ENCODE peak calls at places on chromosomes 12 and 14, in nine cellular contexts. O, N, P, K, M, V, L, A and Y are unnamed samples.

GRCh38 chr12:6295187-6295811 is 15.2 kb upstream of the PLEKHG6 start:
- DNase-seq in O (peak; percentile 79), L (no peak), K (no peak), N (peak; percentile 52), V (no peak), M (peak; percentile 62), P (peak; percentile 83), A (no peak), Y (no peak)

GRCh38 chr12:60100150-60100549 is 504.3 kb downstream of the SLC16A7 start:
- DNase-seq in P (no peak), L (no peak), M (no peak), O (no peak), N (peak; percentile 33), K (no peak), A (no peak), V (peak; percentile 14), Y (no peak)

GRCh38 chr12:90331262-90331661 is 622.6 kb upstream of the ATP2B1 start:
- DNase-seq in V (no peak), N (no peak), K (peak; percentile 18), P (no peak), L (no peak), A (no peak), O (no peak), M (no peak), Y (no peak)

GRCh38 chr12:129844662-129845061 is 59.2 kb downstream of the TMEM132D start:
- DNase-seq in K (no peak), N (no peak), O (no peak), P (no peak), V (no peak), M (no peak), L (no peak), A (no peak), Y (no peak)

GRCh38 chr14:21520718-21521117 is 5.4 kb downstream of the SALL2 start:
- DNase-seq in A (no peak), N (no peak), M (no peak), V (no peak), P (no peak), K (no peak), L (no peak), O (no peak), Y (no peak)

GRCh38 chr12:42130670-42131402 is 13.8 kb downstream of the GXYLT1 start:
- DNase-seq in N (peak; percentile 63), V (no peak), O (peak; percentile 64), M (peak; percentile 37), P (no peak), L (no peak), A (no peak), K (peak; percentile 36), Y (no peak)

GRCh38 chr12:6703631-6704030 is 3.0 kb upstream of the PIANP start:
- DNase-seq in M (no peak), A (no peak), O (no peak), P (no peak), V (no peak), N (no peak), L (no peak), K (no peak), Y (no peak)

GRCh38 chr12:26121323-26121740 is 3.5 kb downstream of the BHLHE41 start:
- DNase-seq in P (no peak), V (no peak), L (no peak), N (no peak), A (no peak), M (no peak), O (no peak), K (no peak), Y (no peak)

GRCh38 chr12:6547987-6548386 is 7.9 kb downstream of the IFFO1 start:
- DNase-seq in P (no peak), V (no peak), O (peak; percentile 62), A (no peak), N (peak; percentile 82), M (no peak), L (no peak), K (no peak), Y (no peak)

GRCh38 chr12:80101126-80101525 is 1.8 kb downstream of the OTOGL start:
- DNase-seq in N (no peak), V (no peak), P (no peak), O (no peak), M (no peak), L (no peak), K (no peak), A (no peak), Y (no peak)

GRCh38 chr12:106245767-106246166 is 2.1 kb downstream of the CKAP4 start:
- DNase-seq in P (peak; percentile 80), M (peak; percentile 72), A (no peak), O (peak; percentile 66), N (peak; percentile 42), K (peak; percentile 58), V (no peak), L (peak; percentile 87), Y (no peak)

GRCh38 chr14:100665518-100666032 is 61.1 kb upstream of the DLK1 start:
- DNase-seq in M (peak; percentile 74), V (no peak), P (peak; percentile 75), A (no peak), K (no peak), L (no peak), N (no peak), O (peak; percentile 84), Y (no peak)

GRCh38 chr14:32635103-32635719 is 303.5 kb upstream of the NPAS3 start:
- DNase-seq in A (no peak), P (no peak), L (no peak), N (peak; percentile 39), K (no peak), M (no peak), O (no peak), V (no peak), Y (no peak)

GRCh38 chr14:25400607-25401206 is 350.8 kb upstream of the STXBP6 start:
- DNase-seq in L (no peak), M (peak; percentile 70), N (peak; percentile 12), A (no peak), V (no peak), O (peak; percentile 80), P (peak; percentile 66), K (no peak), Y (peak; percentile 57)

GRCh38 chr12:6688543-6688999 is 604 bp downstream of the ZNF384 start:
- DNase-seq in V (no peak), M (peak; percentile 42), K (peak; percentile 53), N (no peak), P (peak; percentile 71), A (no peak), L (no peak), O (peak; percentile 71), Y (peak; percentile 92)

GRCh38 chr14:61186793-61187641 is 94.1 kb downstream of the TMEM30B start:
- DNase-seq in O (no peak), N (peak; percentile 32), L (no peak), K (no peak), M (no peak), A (no peak), P (no peak), V (no peak), Y (no peak)

GRCh38 chr14:61188196-61188595 is 92.9 kb downstream of the TMEM30B start:
- DNase-seq in K (peak; percentile 48), P (no peak), M (no peak), N (peak; percentile 26), V (no peak), O (no peak), A (no peak), L (no peak), Y (no peak)

GRCh38 chr14:61188936-61189808 is 92.0 kb downstream of the TMEM30B start:
- DNase-seq in L (peak; percentile 79), N (peak; percentile 69), M (peak; percentile 56), A (no peak), O (peak; percentile 61), V (no peak), K (peak; percentile 66), P (peak; percentile 23), Y (no peak)

GRCh38 chr14:61186341-61186740 is 94.8 kb downstream of the TMEM30B start:
- DNase-seq in N (no peak), O (no peak), L (no peak), K (no peak), P (no peak), M (no peak), A (no peak), V (no peak), Y (no peak)

DNA sequence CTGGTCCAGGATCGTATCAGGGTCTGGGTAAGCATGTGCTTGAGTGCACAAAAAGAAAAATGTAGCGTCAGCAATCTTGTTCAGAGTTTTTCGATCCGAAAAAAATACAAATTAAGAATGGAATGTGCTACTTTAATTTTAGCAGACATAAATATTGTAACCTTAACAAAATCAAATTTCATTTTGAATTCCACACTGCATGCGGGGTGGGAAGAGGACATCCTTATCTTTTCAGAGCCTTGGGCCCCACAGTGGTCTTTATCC is 93.6 kb downstream of the TMEM30B start:
- DNase-seq in O (no peak), V (no peak), K (no peak), A (no peak), N (no peak), P (no peak), L (no peak), M (no peak), Y (no peak)
- H3K4me3 ChIP-seq in O (no peak overlapping the region), V (no peak overlapping the region), K (no peak overlapping the region), A (no peak overlapping the region), N (no peak overlapping the region), P (no peak overlapping the region), L (no peak overlapping the region), M (no peak overlapping the region), Y (no peak overlapping the region)

DNA sequence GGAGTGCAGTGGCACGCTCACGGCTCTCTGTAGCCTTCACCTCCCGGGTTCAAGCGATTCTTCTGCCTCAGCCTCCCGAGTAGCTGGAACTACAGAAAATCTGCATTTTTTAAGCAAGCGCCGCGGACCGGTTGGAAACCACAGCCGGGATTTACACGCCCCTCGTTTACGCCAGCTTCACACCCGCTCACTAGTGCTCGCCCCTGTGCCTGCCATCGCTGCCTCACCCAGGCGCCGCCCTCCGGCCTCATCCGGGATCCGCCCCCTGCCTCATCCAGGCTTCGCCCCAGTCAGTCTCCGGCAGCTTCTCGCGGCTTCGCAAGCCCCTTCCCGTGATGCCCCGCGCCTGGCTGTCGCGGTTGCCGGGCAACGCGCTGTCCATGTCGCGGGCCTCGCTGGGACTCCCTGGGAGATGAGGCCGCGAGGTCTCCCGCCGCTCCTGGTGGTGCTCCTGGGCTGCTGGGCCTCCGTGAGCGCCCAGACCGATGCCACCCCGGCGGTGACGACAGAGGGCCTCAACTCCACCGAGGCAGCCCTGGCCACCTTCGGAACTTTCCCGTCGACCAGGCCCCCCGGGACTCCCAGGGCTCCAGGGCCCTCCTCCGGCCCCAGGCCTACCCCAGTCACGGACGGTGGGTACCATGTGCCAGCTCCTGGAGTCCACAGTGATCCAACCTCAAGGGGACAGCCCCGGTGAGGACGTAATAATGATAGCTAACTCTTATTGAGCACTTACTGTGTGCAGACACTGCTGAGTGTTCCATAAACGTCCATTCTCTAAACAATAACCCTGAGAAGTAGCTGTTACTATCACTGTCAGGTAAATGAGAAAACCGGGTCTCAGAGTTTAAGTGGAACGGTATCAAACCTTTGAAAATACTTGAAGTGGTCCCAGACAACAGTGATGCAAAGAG is at the start of gene TCTN1:
- DNase-seq in V (peak; percentile 44), O (peak; percentile 98), L (peak; percentile 99), M (peak; percentile 97), N (peak; percentile 95), A (peak; percentile 93), P (peak; percentile 97), K (peak; percentile 98), Y (peak; percentile 90)
- H3K4me3 ChIP-seq in V (peak within 1 kb of the TSS; percentile 84), O (no peak within 1 kb of the TSS), L (peak within 1 kb of the TSS; percentile 78), M (peak within 1 kb of the TSS; percentile 38), N (peak within 1 kb of the TSS; percentile 84), A (peak within 1 kb of the TSS; percentile 66), P (peak within 1 kb of the TSS; percentile 55), K (peak within 1 kb of the TSS; percentile 64), Y (peak within 1 kb of the TSS; percentile 83)

GRCh38 chr12:120444676-120445075 is 1.5 kb downstream of the TRIAP1 start:
- DNase-seq in O (no peak), L (no peak), P (no peak), K (no peak), M (no peak), A (no peak), N (no peak), V (no peak), Y (no peak)
- H3K4me3 ChIP-seq in O (no peak overlapping the region), L (no peak overlapping the region), P (no peak overlapping the region), K (no peak overlapping the region), M (no peak overlapping the region), A (no peak overlapping the region), N (no peak overlapping the region), V (no peak overlapping the region), Y (peak overlapping the region; percentile 98)

GRCh38 chr14:89629383-89629782 is 212.3 kb upstream of the FOXN3 start:
- DNase-seq in O (no peak), A (no peak), V (no peak), M (no peak), P (no peak), L (no peak), K (no peak), N (no peak), Y (no peak)
- H3K4me3 ChIP-seq in O (no peak overlapping the region), A (no peak overlapping the region), V (no peak overlapping the region), M (no peak overlapping the region), P (no peak overlapping the region), L (no peak overlapping the region), K (no peak overlapping the region), N (no peak overlapping the region), Y (no peak overlapping the region)